ENCODE peak calls at places on chromosomes 2 and 18, in ten cellular contexts. M, U, B, D, X, P, F, E, L and S are unnamed samples.

GRCh38 chr2:177187631-177188312 is 24.8 kb upstream of the HNRNPA3 start:
- DNase-seq in D (no peak), M (no peak), X (no peak), U (no peak), L (no peak), E (no peak), B (no peak), F (no peak), P (no peak), S (no peak)

GRCh38 chr2:192286093-192286701 is 91.5 kb upstream of the TMEFF2 start:
- DNase-seq in E (no peak), F (no peak), U (no peak), X (no peak), L (no peak), M (no peak), P (peak), D (no peak), B (peak), S (no peak)

GRCh38 chr18:79523738-79524180 is 128.0 kb downstream of the NFATC1 start:
- DNase-seq in X (no peak), M (peak), U (no peak), B (no peak), D (peak), F (no peak), P (no peak), L (no peak), E (peak), S (no peak)

GRCh38 chr2:217361491-217361890 is 501.6 kb upstream of the TNP1 start:
- DNase-seq in M (no peak), B (no peak), L (no peak), F (no peak), U (no peak), E (no peak), D (no peak), P (no peak), X (no peak), S (no peak)

GRCh38 chr2:136381722-136382633 is 264.0 kb upstream of the CXCR4 start:
- DNase-seq in E (peak), D (peak), B (no peak), P (no peak), M (no peak), F (no peak), U (no peak), X (peak), L (no peak), S (no peak)

GRCh38 chr2:220001693-220002260 is 374.3 kb downstream of the SLC4A3 start:
- DNase-seq in P (no peak), M (no peak), B (no peak), L (no peak), D (no peak), E (no peak), X (no peak), F (no peak), U (no peak), S (no peak)

GRCh38 chr2:85475801-85476610 is 57.5 kb downstream of the SH2D6 start:
- DNase-seq in E (no peak), L (no peak), P (no peak), U (no peak), B (no peak), D (no peak), F (no peak), M (no peak), X (no peak), S (no peak)

GRCh38 chr2:195562624-195563566 is 94.1 kb upstream of the SLC39A10 start:
- DNase-seq in D (no peak), U (no peak), L (no peak), X (no peak), P (peak), E (peak), B (no peak), M (no peak), F (no peak), S (no peak)

GRCh38 chr2:235445116-235445515 is 48.7 kb upstream of the AGAP1 start:
- DNase-seq in P (no peak), F (no peak), M (no peak), E (no peak), D (no peak), U (no peak), B (no peak), X (no peak), L (no peak), S (no peak)

GRCh38 chr2:42132966-42133641 is 36.0 kb upstream of the EML4 start:
- DNase-seq in F (peak), M (peak), B (peak), U (peak), L (peak), P (peak), E (peak), D (peak), X (peak), S (no peak)

GRCh38 chr2:120866483-120867140 is 130.9 kb downstream of the GLI2 start:
- DNase-seq in L (no peak), D (no peak), P (no peak), E (no peak), F (no peak), M (peak), U (peak), B (no peak), X (no peak), S (no peak)

GRCh38 chr2:120868366-120868765 is 132.7 kb downstream of the GLI2 start:
- DNase-seq in P (no peak), X (no peak), M (peak), E (no peak), U (peak), L (no peak), F (no peak), D (no peak), B (no peak), S (no peak)

GRCh38 chr2:120866071-120866470 is 130.4 kb downstream of the GLI2 start:
- DNase-seq in X (no peak), D (no peak), M (no peak), F (no peak), E (no peak), L (no peak), P (no peak), U (peak), B (no peak), S (no peak)

GRCh38 chr2:120869036-120869435 is 133.4 kb downstream of the GLI2 start:
- DNase-seq in E (no peak), P (no peak), D (no peak), B (no peak), L (no peak), F (no peak), U (peak), M (no peak), X (no peak), S (no peak)

GRCh38 chr2:120867290-120868231 is 131.9 kb downstream of the GLI2 start:
- DNase-seq in X (peak), D (peak), F (peak), B (no peak), P (peak), M (peak), L (peak), U (peak), E (no peak), S (peak)
- H3K27ac ChIP-seq in X (peak), D (peak), F (peak), B (peak), P (peak), M (peak), L (no peak), U (peak), E (no peak), S (no peak)

GRCh38 chr2:134664051-134664450 is 54.7 kb downstream of the TMEM163 start:
- DNase-seq in P (no peak), B (no peak), E (no peak), F (no peak), D (no peak), X (no peak), L (no peak), U (no peak), M (no peak), S (no peak)

GRCh38 chr2:134663451-134663850 is 55.3 kb downstream of the TMEM163 start:
- DNase-seq in D (no peak), M (no peak), L (no peak), X (no peak), U (no peak), P (no peak), E (no peak), B (no peak), F (no peak), S (no peak)

GRCh38 chr2:134667081-134667480 is 51.7 kb downstream of the TMEM163 start:
- DNase-seq in B (no peak), F (no peak), L (no peak), E (no peak), X (no peak), U (no peak), P (no peak), D (no peak), M (no peak), S (no peak)

GRCh38 chr2:134667541-134667940 is 51.3 kb downstream of the TMEM163 start:
- DNase-seq in X (no peak), D (no peak), F (no peak), P (no peak), E (no peak), B (no peak), U (no peak), M (no peak), L (no peak), S (no peak)

DNA sequence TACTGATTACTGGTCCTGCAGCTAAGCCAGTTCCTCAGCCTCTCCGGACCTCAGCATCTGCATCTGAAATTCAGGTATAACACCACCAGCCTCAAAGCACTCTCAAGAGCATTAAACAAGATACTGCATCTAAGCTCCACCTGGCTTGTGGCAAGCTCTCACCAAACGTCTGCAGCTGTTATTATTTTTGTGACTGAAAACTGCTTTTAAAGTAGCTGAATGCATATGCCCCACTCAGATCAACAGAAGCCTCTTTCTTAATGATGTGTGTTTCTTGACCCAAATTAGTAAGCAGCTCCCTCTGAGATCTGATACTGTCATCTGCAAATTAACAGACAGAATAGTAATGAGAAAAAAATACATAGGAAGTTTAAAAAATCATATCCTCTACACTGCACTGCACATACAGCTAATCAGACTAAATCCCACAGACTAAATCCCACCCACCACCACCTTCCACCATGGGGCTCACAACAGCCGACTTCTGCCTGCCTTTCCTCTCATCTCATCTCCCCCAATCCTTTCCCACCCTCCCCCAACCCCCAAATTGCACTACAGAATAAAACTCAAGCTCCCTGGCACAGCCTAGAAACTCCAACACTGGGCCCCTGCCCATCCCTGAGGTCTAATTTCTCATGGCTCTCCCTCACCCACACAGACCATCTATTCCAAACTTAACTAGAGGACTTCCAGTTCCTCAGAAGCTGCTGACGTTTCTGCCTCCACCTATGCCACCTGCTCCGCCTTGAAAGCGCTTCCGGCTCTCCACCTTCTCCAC is 52.9 kb downstream of the TMEM163 start:
- DNase-seq in F (no peak), M (no peak), P (no peak), U (no peak), L (no peak), D (no peak), B (no peak), E (no peak), X (no peak), S (no peak)
- H3K27ac ChIP-seq in F (no peak), M (no peak), P (no peak), U (no peak), L (no peak), D (no peak), B (no peak), E (no peak), X (no peak), S (no peak)

DNA sequence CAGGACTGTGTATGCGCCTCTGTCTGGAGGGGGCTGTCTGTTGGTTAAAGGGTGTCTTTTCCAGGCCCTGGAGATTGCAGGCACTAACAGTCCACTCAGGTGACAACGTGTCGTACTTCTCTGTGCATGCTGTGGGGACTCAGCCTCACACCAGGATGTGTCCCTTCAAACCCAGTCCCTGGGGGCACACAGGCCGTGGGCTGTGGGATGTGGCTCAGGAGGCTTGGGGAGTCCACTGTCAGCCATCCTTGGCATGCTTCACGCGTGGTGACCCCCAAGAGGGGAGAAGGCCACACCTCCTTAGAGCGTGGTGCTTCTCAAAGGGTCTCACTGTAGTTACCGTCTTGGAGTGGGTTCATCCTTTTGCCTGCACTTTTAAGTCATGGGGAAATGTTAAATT is 127.8 kb downstream of the KLHL29 start:
- DNase-seq in P (no peak), D (no peak), M (no peak), F (no peak), X (no peak), E (no peak), U (no peak), L (no peak), B (no peak), S (no peak)
- H3K27ac ChIP-seq in P (no peak), D (no peak), M (peak), F (no peak), X (peak), E (no peak), U (no peak), L (no peak), B (no peak), S (no peak)

DNA sequence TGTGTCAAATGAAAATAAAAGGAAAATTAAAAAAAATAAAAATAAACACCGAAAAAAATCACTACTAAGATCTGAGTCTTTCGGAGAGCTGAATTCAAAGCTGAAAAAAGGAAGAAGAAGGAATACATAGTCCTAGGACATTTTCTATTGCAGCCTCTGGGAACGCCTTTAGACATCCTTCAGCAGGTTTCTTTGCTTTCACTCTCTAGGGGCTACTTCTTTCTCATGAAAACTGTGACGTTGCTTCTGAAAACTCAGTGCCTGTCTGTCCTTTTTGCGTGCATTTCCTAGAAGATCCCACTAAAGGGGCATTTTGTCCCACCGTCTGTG is 708 bp downstream of the STAT4 start:
- DNase-seq in X (no peak), L (no peak), P (no peak), M (no peak), B (no peak), D (no peak), U (no peak), E (no peak), F (no peak), S (no peak)
- H3K27ac ChIP-seq in X (peak), L (no peak), P (no peak), M (no peak), B (no peak), D (peak), U (no peak), E (no peak), F (no peak), S (no peak)

DNA sequence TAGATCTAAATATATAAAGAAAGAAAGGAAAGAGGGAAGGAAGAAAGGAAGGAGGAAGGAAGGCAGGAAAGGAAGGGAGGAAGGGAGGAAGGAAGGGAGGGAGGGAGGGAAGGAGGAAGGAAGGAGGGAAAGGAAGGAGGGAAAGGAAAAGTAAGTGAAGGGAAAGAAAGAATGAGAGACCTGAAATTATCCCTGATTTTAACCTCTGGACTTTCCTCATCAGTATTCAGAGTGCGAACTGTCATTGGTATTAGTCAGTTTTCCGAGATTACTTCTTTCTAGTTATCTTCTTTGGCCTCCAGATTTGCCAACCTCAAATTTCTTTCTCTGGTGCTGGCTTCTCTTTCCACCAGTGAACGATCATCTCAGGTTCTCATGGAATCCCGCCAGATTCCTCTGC is 215.5 kb upstream of the FN1 start:
- DNase-seq in U (no peak), M (no peak), B (no peak), P (no peak), X (no peak), L (no peak), D (no peak), E (no peak), F (no peak), S (no peak)
- H3K27ac ChIP-seq in U (no peak), M (peak), B (no peak), P (no peak), X (no peak), L (no peak), D (no peak), E (no peak), F (no peak), S (no peak)

DNA sequence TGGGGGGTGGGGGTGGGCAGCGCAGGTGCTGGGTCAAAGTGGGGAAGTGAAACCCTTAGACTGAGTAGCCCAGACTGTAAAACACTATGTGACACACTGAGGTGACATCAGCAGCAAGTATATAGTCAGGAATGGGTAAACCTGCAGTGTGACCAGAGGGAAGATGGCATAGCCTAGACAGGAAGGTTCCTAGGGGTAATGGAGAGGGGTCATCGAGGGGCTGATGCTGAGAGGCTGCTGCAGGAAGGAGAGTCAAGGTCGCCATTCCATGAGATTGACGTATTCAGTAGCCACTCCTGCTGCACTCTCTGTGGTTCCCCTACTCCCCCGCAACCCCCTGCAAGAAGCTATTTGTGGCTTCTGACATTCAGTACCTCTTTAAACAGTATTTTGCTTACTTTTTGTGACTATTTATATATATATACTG is 111.7 kb downstream of the CHST9 start:
- DNase-seq in L (no peak), X (no peak), F (no peak), U (no peak), M (no peak), D (no peak), E (peak), B (no peak), P (no peak), S (no peak)
- H3K27ac ChIP-seq in L (no peak), X (no peak), F (no peak), U (no peak), M (no peak), D (no peak), E (no peak), B (no peak), P (no peak), S (no peak)

DNA sequence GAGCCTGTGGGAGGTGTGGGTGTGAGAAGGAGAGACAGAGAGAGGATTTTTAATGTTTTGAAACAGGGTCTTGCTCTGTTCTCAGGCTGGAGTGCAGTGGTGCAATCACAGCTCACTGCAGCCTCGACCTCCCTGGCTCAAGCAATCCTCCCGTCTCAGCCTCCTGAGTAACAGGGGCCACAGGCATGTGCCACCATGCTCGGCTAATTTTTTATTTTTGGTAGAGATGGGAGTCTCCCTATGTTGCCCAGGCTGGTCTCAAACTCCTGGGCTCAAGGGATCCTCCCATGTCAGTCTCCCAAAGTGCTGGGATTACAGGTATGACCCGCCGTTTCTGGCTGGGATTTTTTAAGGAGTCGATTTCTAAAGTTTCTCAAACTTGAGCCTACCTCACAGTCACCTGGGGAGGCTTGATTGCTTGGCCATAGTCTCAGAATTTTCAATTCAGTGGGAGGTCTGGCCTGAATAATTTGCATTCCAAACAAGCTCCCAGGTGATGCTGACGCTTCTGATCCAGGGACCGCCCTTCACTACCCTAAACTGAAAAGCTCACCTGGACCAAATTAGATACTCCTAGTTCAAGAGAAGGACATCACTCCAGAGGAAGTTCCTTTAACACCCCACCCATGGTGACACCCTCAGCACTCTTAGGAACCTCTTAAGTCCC is 70.8 kb upstream of the SLC1A4 start:
- DNase-seq in F (no peak), U (no peak), B (no peak), L (peak), D (no peak), E (no peak), X (no peak), P (peak), M (no peak), S (no peak)
- H3K27ac ChIP-seq in F (peak), U (no peak), B (no peak), L (no peak), D (peak), E (peak), X (peak), P (no peak), M (peak), S (peak)

DNA sequence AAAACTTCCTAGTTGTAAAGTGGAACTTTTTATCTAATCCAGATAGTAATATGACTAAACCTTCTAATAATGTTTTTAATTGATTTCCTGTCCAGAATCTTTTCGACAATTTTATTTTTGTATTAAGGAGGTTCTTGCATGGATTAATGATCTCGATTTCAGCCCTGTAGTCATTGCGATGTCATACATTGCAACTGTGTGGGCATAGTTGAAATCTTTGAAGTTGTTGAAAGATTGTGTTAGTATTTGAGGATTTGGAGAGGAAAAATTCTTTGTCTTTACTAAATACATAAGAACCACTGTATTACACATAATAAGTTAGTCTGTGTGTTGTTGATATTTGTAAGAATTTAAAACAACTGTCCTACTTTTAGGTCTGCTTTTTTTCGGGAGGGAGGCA is 31.1 kb downstream of the ACSL3 start:
- DNase-seq in P (no peak), E (no peak), F (no peak), L (no peak), B (no peak), U (no peak), M (no peak), D (no peak), X (no peak), S (no peak)
- H3K27ac ChIP-seq in P (no peak), E (no peak), F (peak), L (no peak), B (no peak), U (no peak), M (no peak), D (no peak), X (no peak), S (no peak)

DNA sequence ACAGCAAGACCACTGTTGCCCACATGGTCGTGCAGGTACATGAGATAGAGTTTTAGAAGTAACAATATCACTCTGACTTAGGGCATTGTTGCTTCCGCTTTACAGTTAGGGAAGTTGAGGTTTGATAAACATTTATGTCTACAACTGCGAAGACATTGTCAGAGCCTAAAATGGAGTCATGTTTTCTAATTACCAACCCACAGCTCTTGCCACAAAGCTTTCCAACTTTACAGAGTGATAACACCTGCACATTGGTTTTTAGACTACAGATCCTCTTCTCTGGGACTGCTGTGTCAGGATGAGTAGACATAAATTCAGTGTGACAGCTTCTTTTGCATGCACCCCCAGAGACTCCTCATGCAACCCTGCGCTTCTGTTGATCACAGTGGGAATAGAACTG is 119.0 kb downstream of the FEZ2 start:
- DNase-seq in B (no peak), M (no peak), L (no peak), D (no peak), F (no peak), P (no peak), U (no peak), E (no peak), X (no peak), S (no peak)
- H3K27ac ChIP-seq in B (peak), M (peak), L (no peak), D (no peak), F (peak), P (peak), U (peak), E (no peak), X (peak), S (no peak)

GRCh38 chr2:172307800-172308199 is 119.6 kb upstream of the ITGA6 start:
- DNase-seq in U (peak), P (no peak), E (no peak), D (no peak), X (no peak), M (no peak), B (no peak), F (peak), L (no peak), S (no peak)
- H3K27ac ChIP-seq in U (peak), P (no peak), E (no peak), D (no peak), X (peak), M (no peak), B (no peak), F (peak), L (no peak), S (no peak)